ENCODE peak calls at places on chromosomes 11 and 22, in eight cellular contexts. R, F, K, V, D, T, N and M are unnamed samples.

GRCh38 chr22:19723990-19724827 is 870 bp downstream of the GP1BB start:
- DNase-seq in D (no peak), R (no peak), T (no peak), V (no peak), N (no peak), F (no peak), K (no peak), M (no peak)

GRCh38 chr11:24773326-24773725 is 276.5 kb downstream of the LUZP2 start:
- DNase-seq in R (no peak), K (no peak), N (no peak), V (no peak), F (no peak), T (no peak), D (no peak), M (no peak)

GRCh38 chr22:48627203-48627602 is 1200.5 kb downstream of the BRD1 start:
- DNase-seq in T (no peak), V (no peak), D (no peak), F (no peak), N (no peak), K (no peak), R (no peak), M (no peak)

GRCh38 chr11:45205978-45206377 is 59.5 kb downstream of the PRDM11 start:
- DNase-seq in D (no peak), F (no peak), T (no peak), N (no peak), K (no peak), V (no peak), R (no peak), M (no peak)

GRCh38 chr22:32796865-32797573 is 4.5 kb upstream of the TIMP3 start:
- DNase-seq in F (no peak), T (peak; percentile 43), D (no peak), V (peak; percentile 11), N (peak; percentile 68), K (peak; percentile 34), R (peak; percentile 32), M (no peak)

GRCh38 chr11:69200331-69201047 is 44.8 kb downstream of the SMIM38 start:
- DNase-seq in K (no peak), F (no peak), T (no peak), D (no peak), V (no peak), R (no peak), N (no peak), M (no peak)

GRCh38 chr11:19345848-19346681 is 105.3 kb upstream of the E2F8 start:
- DNase-seq in N (no peak), R (no peak), D (no peak), T (no peak), V (no peak), F (no peak), K (no peak), M (no peak)

GRCh38 chr11:117618956-117619355 is 178.1 kb downstream of the DSCAML1 start:
- DNase-seq in F (no peak), K (no peak), R (no peak), D (no peak), T (no peak), N (no peak), V (no peak), M (peak; percentile 99)

GRCh38 chr11:107740256-107740655 is 28.4 kb upstream of the SLN start:
- DNase-seq in R (no peak), F (no peak), D (no peak), K (no peak), N (no peak), V (no peak), T (no peak), M (no peak)

GRCh38 chr11:35214792-35215193 is 75.8 kb downstream of the CD44 start:
- DNase-seq in V (peak; percentile 19), T (peak; percentile 5), K (peak; percentile 41), F (peak; percentile 96), N (peak; percentile 98), D (no peak), R (no peak), M (no peak)

GRCh38 chr11:210122-210802 is 2.8 kb downstream of the RIC8A start:
- DNase-seq in R (no peak), N (no peak), T (peak; percentile 64), F (peak; percentile 25), V (no peak), D (no peak), K (no peak), M (no peak)

GRCh38 chr22:27843441-27843840 is 41.9 kb upstream of the MN1 start:
- DNase-seq in T (no peak), K (no peak), N (no peak), R (no peak), F (no peak), D (no peak), V (no peak), M (no peak)

GRCh38 chr22:19941365-19942070 is at the start of the genes COMT and TXNRD2:
- DNase-seq in D (peak; percentile 56), K (peak; percentile 55), F (no peak), V (peak; percentile 56), R (peak; percentile 63), N (peak; percentile 35), T (peak; percentile 64), M (peak; percentile 16)

GRCh38 chr11:25890626-25891250 is 441.2 kb upstream of the ANO3 start:
- DNase-seq in T (no peak), F (peak; percentile 63), V (no peak), R (no peak), N (no peak), K (no peak), D (no peak), M (no peak)

GRCh38 chr11:14015711-14016110 is 53.2 kb downstream of the SPON1 start:
- DNase-seq in N (no peak), R (no peak), V (no peak), D (no peak), K (no peak), F (peak; percentile 55), T (peak; percentile 17), M (no peak)

GRCh38 chr22:44700456-44700855 is 1.5 kb upstream of the PRR5 start:
- DNase-seq in K (no peak), D (no peak), V (no peak), T (no peak), R (no peak), F (no peak), N (no peak), M (no peak)

GRCh38 chr11:61061081-61061826 is 41.0 kb upstream of the CD5 start:
- DNase-seq in R (peak; percentile 77), T (peak; percentile 77), K (peak; percentile 70), F (no peak), N (peak; percentile 9), D (peak; percentile 36), V (peak; percentile 68), M (no peak)

GRCh38 chr11:413120-414081 is 1.4 kb downstream of the SIGIRR start:
- DNase-seq in F (no peak), K (no peak), V (no peak), R (no peak), T (no peak), D (no peak), N (no peak), M (no peak)

GRCh38 chr11:27171391-27171790 is 130.8 kb downstream of the BBOX1 start:
- DNase-seq in K (no peak), N (no peak), V (no peak), R (no peak), F (no peak), D (no peak), T (no peak), M (no peak)

GRCh38 chr11:122253541-122254317 is 137.7 kb upstream of the BLID start:
- DNase-seq in F (no peak), T (no peak), D (no peak), K (no peak), R (no peak), V (no peak), N (no peak), M (no peak)

GRCh38 chr11:61671527-61671926 is 8.7 kb upstream of the DAGLA start:
- DNase-seq in F (no peak), K (no peak), R (no peak), T (no peak), V (no peak), D (no peak), N (no peak), M (no peak)

GRCh38 chr11:77656362-77656761 is 18.8 kb upstream of the CLNS1A start:
- DNase-seq in R (no peak), K (no peak), V (no peak), N (no peak), D (no peak), T (no peak), F (no peak), M (no peak)

GRCh38 chr22:20021196-20022181 is 579 bp downstream of the TANGO2 start:
- DNase-seq in T (no peak), N (peak; percentile 69), R (no peak), V (no peak), F (no peak), D (no peak), K (no peak), M (no peak)

GRCh38 chr22:23207786-23208325 is 27.5 kb downstream of the BCR start:
- DNase-seq in D (no peak), R (no peak), T (no peak), N (no peak), K (no peak), V (no peak), F (no peak), M (peak; percentile 27)

GRCh38 chr11:34512810-34513673 is 552 bp downstream of the ELF5 start:
- DNase-seq in K (peak; percentile 28), R (peak; percentile 3), V (peak; percentile 40), T (peak; percentile 53), N (peak; percentile 10), F (no peak), D (peak; percentile 49), M (no peak)

GRCh38 chr11:2106583-2107209 is 32.5 kb downstream of the IGF2 start:
- DNase-seq in N (no peak), D (no peak), T (no peak), F (no peak), R (no peak), K (no peak), V (no peak), M (no peak)

GRCh38 chr11:8243458-8243857 is 20.2 kb downstream of the LMO1 start:
- DNase-seq in N (no peak), V (no peak), T (no peak), R (no peak), D (no peak), F (no peak), K (no peak), M (no peak)

GRCh38 chr22:30742291-30743256 is 47.9 kb downstream of the OSBP2 start:
- DNase-seq in K (no peak), F (no peak), R (no peak), D (no peak), T (no peak), V (no peak), N (no peak), M (no peak)

GRCh38 chr11:95556342-95557151 is 233.0 kb downstream of the FAM76B start:
- DNase-seq in K (no peak), T (no peak), V (no peak), F (no peak), N (peak; percentile 61), D (no peak), R (no peak), M (peak; percentile 65)

GRCh38 chr11:72179804-72180396 is 12.0 kb upstream of the FOLR1 start:
- DNase-seq in N (peak; percentile 13), K (no peak), D (no peak), F (no peak), V (no peak), R (no peak), T (no peak), M (no peak)